ENCODE peak calls at places on chromosomes 7 and 10, in four cellular contexts. D, N, B and X are unnamed samples.

GRCh38 chr7:27182285-27182827 is 2.7 kb downstream of the HOXA11 start:
- DNase-seq in D (peak), N (no peak), B (no peak), X (peak)

GRCh38 chr7:150451097-150451793 is 815 bp downstream of the GIMAP8 start:
- DNase-seq in D (peak), N (no peak), B (no peak), X (peak)

GRCh38 chr7:150468241-150468640 is 17.8 kb downstream of the GIMAP8 start:
- DNase-seq in D (no peak), N (no peak), B (no peak), X (no peak)

GRCh38 chr7:128065872-128066271 is 34.6 kb upstream of the LRRC4 start:
- DNase-seq in D (no peak), N (no peak), B (no peak), X (no peak)

GRCh38 chr10:90986136-90986760 is 65.4 kb upstream of the ANKRD1 start:
- DNase-seq in D (no peak), N (no peak), B (no peak), X (no peak)

GRCh38 chr7:1659696-1660095 is 10.4 kb upstream of the ELFN1 start:
- DNase-seq in D (no peak), N (peak), B (peak), X (no peak)

GRCh38 chr10:9262770-9263169 is 1208.3 kb downstream of the GATA3 start:
- DNase-seq in D (no peak), N (no peak), B (no peak), X (no peak)

GRCh38 chr7:88289505-88290129 is 17.1 kb downstream of the STEAP4 start:
- DNase-seq in D (no peak), N (peak), B (no peak), X (no peak)

GRCh38 chr10:133525444-133525843 is 1.7 kb upstream of the CYP2E1 start:
- DNase-seq in D (no peak), N (no peak), B (no peak), X (no peak)

GRCh38 chr7:141072548-141073172 is 1.2 kb upstream of the TMEM178B start:
- DNase-seq in D (no peak), N (peak), B (peak), X (peak)

GRCh38 chr10:96319754-96320514 is 15.7 kb downstream of the DNTT start:
- DNase-seq in D (no peak), N (no peak), B (no peak), X (no peak)

GRCh38 chr10:109259293-109259692 is 664.0 kb downstream of the XPNPEP1 start:
- DNase-seq in D (no peak), N (no peak), B (no peak), X (no peak)

GRCh38 chr10:62972103-62972502 is 155.9 kb upstream of the EGR2 start:
- DNase-seq in D (no peak), N (peak), B (no peak), X (no peak)

GRCh38 chr7:154871483-154871882 is 131.4 kb downstream of the PAXIP1 start:
- DNase-seq in D (no peak), N (no peak), B (no peak), X (no peak)

GRCh38 chr7:112495820-112496462 is 15.2 kb downstream of the LSMEM1 start:
- DNase-seq in D (peak), N (peak), B (peak), X (no peak)

GRCh38 chr10:646118-646524 is 43.3 kb downstream of the DIP2C start:
- DNase-seq in D (no peak), N (no peak), B (no peak), X (no peak)

GRCh38 chr10:118523775-118524174 is 71.7 kb downstream of the PRLHR start:
- DNase-seq in D (no peak), N (peak), B (no peak), X (no peak)

GRCh38 chr7:82562716-82563404 is 119.3 kb upstream of the CACNA2D1 start:
- DNase-seq in D (no peak), N (peak), B (peak), X (no peak)

GRCh38 chr7:79405368-79405767 is 48.1 kb downstream of the MAGI2 start:
- DNase-seq in D (no peak), N (no peak), B (no peak), X (no peak)

GRCh38 chr7:79401254-79401653 is 52.2 kb downstream of the MAGI2 start:
- DNase-seq in D (no peak), N (no peak), B (no peak), X (no peak)

GRCh38 chr7:79406371-79406770 is 47.1 kb downstream of the MAGI2 start:
- DNase-seq in D (no peak), N (peak), B (no peak), X (no peak)

GRCh38 chr7:79403879-79404278 is 49.6 kb downstream of the MAGI2 start:
- DNase-seq in D (no peak), N (no peak), B (no peak), X (no peak)

DNA sequence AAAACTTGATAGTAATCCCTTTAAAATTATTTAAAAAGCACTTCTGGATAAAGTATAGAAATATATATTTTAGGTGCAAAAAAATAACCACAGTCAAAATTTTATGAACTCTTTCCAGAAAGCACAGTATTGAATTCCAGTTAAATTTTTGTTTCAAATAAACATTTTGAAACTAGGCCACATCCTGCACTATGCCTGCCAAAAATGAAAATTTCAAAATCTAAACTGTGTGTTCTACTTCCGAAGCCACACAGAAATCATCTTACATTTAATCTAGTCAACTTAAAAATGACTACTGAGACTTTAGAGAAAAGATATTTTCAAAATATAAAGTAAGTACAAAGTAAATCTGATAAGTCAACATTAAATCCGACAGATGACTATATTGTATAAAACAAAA is 50.0 kb downstream of the MAGI2 start:
- DNase-seq in D (no peak), N (no peak), B (no peak), X (no peak)
- H3K4me3 ChIP-seq in D (no peak), N (no peak), B (no peak), X (no peak)

DNA sequence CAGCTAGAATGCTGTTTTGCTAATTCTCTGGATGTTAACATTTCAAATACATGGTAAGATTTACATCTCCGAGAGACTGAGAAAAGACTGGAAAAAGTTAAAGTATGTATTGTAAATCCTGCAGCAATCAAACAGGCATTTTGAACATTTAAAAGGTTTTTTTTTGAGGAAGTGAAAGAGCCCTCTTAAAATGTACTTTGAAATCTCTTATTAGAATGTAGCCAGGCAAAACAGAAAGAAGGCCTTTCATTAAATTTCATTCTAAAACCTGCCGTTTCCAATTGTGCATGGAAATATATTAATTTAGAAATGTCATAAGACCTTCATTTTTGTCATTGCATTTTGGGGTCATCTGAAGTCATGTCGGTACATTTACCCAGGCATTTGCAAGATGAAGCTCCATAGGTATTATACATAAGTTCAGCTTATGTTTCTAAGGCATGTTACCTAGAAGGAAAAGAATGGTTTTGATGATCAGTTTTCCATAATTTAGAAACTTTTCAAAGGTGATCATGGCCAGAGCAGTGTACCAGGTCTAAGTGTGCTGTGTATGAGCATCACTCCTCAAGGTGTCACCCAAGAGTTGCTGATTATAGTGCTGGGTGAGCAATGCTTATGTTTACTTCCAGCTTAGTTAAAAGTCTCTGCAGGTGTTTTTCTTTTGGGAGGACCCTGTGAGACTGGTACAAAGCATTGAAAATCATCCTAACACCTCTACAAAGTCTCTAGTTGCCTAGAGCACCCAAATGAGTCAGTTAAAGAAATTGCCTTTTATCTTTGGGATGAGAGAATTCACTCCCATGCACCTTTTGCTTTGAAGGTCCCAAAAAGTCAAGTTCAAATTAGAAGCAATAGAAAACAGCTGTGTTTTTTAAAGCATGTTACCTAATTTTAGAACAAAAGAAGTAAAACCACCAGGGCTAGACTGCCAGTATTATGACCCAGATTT is 7.1 kb downstream of the ZNF736 start:
- DNase-seq in D (no peak), N (peak), B (no peak), X (no peak)
- TF ChIP-seq CTCF in D (no peak), N (peak), B (no peak), X (no peak)

DNA sequence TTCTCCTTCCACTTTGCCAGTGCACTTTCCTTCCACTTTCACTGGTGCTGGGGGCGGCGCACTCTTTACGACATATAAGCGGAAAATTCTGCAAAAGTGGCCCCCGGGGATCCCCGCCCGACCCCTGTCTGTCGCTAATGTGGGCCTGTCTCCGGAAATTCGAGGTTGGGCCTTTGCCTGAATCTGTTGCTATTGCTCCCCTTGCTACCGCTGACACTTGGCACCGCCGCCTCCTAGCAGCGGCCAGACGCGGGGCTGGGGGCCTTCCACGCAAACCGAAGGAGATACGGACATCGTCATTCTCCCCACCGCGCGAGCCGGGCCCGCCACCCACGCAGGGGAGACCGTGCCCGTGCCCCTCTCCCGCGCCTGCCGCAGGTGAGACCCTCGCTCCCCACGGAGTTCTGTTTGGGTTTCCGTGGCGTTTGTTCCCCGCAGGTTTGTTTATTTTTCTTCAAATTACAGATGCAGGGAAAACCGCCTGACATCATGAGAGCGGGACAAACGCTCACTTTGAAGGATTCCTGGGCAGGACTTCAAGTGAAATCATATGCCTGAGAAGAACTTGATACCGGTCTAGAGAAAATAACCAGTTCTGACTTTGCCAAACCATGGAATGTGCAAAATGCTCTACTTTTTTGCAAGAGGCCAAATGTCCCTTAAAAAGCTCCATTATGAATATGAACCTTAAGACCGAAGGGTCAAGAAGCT is 5.0 kb downstream of the TWIST1 start:
- DNase-seq in D (no peak), N (no peak), B (no peak), X (no peak)
- H3K4me3 ChIP-seq in D (no peak), N (no peak), B (peak), X (no peak)

GRCh38 chr7:17558558-17559332 is 260.3 kb downstream of the AHR start:
- DNase-seq in D (no peak), N (peak), B (no peak), X (peak)
- TF ChIP-seq CTCF in D (no peak), N (no peak), B (no peak), X (no peak)